ENCODE peak calls at places on chromosomes 1 and 21, in nine cellular contexts. X is AG04450, P is astrocyte of the spinal cord, K is HCT116, S is kidney epithelial cell, G is OCI-LY7, Z is transverse colon, M is heart left ventricle, T is heart right ventricle. F is an unnamed sample.

GRCh38 chr1:168453056-168453455 is 90.7 kb downstream of the XCL2 start:
- DNase-seq in X (no peak), P (no peak), K (no peak), S (no peak), G (no peak), Z (no peak), M (no peak), T (no peak), F (no peak)

GRCh38 chr1:15573477-15573876 is 11.4 kb downstream of the AGMAT start:
- DNase-seq in X (no peak), P (peak), K (no peak), S (no peak), G (no peak), Z (no peak), M (no peak), T (no peak), F (peak)

GRCh38 chr1:179038528-179039281 is 13.0 kb downstream of the FAM20B start:
- DNase-seq in X (no peak), P (no peak), K (no peak), S (no peak), G (peak), Z (no peak), M (no peak), T (no peak), F (peak)

GRCh38 chr1:152328801-152329391 is 3.9 kb upstream of the FLG start:
- DNase-seq in X (no peak), P (peak), K (no peak), S (peak), G (no peak), Z (no peak), M (no peak), T (no peak), F (no peak)

GRCh38 chr1:182253319-182253718 is 138.3 kb downstream of the GLUL start:
- DNase-seq in X (no peak), P (no peak), K (no peak), S (no peak), G (no peak), Z (no peak), M (no peak), T (no peak), F (no peak)

GRCh38 chr1:16212251-16212961 is at the start of gene ARHGEF19:
- DNase-seq in X (no peak), P (no peak), K (no peak), S (no peak), G (no peak), Z (peak), M (no peak), T (no peak), F (no peak)

GRCh38 chr1:42957229-42957879 is 1.3 kb downstream of the SLC2A1 start:
- DNase-seq in X (no peak), P (no peak), K (no peak), S (no peak), G (peak), Z (peak), M (no peak), T (no peak), F (no peak)

GRCh38 chr1:57894315-57894714 is 470.5 kb upstream of the DAB1 start:
- DNase-seq in X (no peak), P (no peak), K (no peak), S (no peak), G (no peak), Z (no peak), M (no peak), T (no peak), F (no peak)

GRCh38 chr1:209659909-209660308 is 7.7 kb upstream of the LAMB3 start:
- DNase-seq in X (no peak), P (no peak), K (no peak), S (no peak), G (no peak), Z (no peak), M (no peak), T (no peak), F (peak)

GRCh38 chr1:233543338-233544255 is 70.3 kb upstream of the KCNK1 start:
- DNase-seq in X (no peak), P (peak), K (peak), S (peak), G (no peak), Z (no peak), M (no peak), T (no peak), F (peak)

GRCh38 chr1:31976401-31976800 is 37.3 kb upstream of the KHDRBS1 start:
- DNase-seq in X (no peak), P (no peak), K (no peak), S (no peak), G (no peak), Z (no peak), M (no peak), T (no peak), F (no peak)

GRCh38 chr1:115170972-115171392 is 81.7 kb upstream of the TSPAN2 start:
- DNase-seq in X (no peak), P (peak), K (no peak), S (no peak), G (no peak), Z (no peak), M (no peak), T (no peak), F (no peak)

GRCh38 chr1:7454895-7455784 is 316.0 kb upstream of the VAMP3 start:
- DNase-seq in X (no peak), P (peak), K (no peak), S (no peak), G (no peak), Z (no peak), M (no peak), T (no peak), F (no peak)

GRCh38 chr1:161098161-161099068 is at the start of gene KLHDC9:
- DNase-seq in X (no peak), P (peak), K (peak), S (peak), G (peak), Z (peak), M (peak), T (peak), F (peak)

GRCh38 chr1:66570196-66570595 is 36.2 kb downstream of the SGIP1 start:
- DNase-seq in X (no peak), P (no peak), K (no peak), S (peak), G (no peak), Z (no peak), M (no peak), T (no peak), F (no peak)

GRCh38 chr1:196516373-196516772 is 91.9 kb downstream of the KCNT2 start:
- DNase-seq in X (no peak), P (peak), K (no peak), S (no peak), G (no peak), Z (no peak), M (no peak), T (no peak), F (no peak)

GRCh38 chr1:11413907-11414495 is 65.0 kb upstream of the DISP3 start:
- DNase-seq in X (no peak), P (no peak), K (no peak), S (no peak), G (no peak), Z (no peak), M (no peak), T (no peak), F (no peak)

GRCh38 chr1:10803971-10804820 is 7.8 kb upstream of the CASZ1 start:
- DNase-seq in X (no peak), P (no peak), K (no peak), S (no peak), G (no peak), Z (peak), M (no peak), T (no peak), F (no peak)

GRCh38 chr21:45975017-45975595 is 6.5 kb upstream of the COL6A1 start:
- DNase-seq in X (no peak), P (peak), K (peak), S (no peak), G (no peak), Z (peak), M (peak), T (peak), F (peak)

GRCh38 chr21:34693192-34693810 is 24.5 kb downstream of the CLIC6 start:
- DNase-seq in X (peak), P (peak), K (peak), S (peak), G (peak), Z (peak), M (no peak), T (peak), F (peak)

GRCh38 chr1:188228623-188229022 is 1399.9 kb downstream of the PLA2G4A start:
- DNase-seq in X (no peak), P (no peak), K (no peak), S (no peak), G (no peak), Z (no peak), M (no peak), T (no peak), F (no peak)

GRCh38 chr1:5720484-5720883 is 271.7 kb downstream of the NPHP4 start:
- DNase-seq in X (no peak), P (no peak), K (no peak), S (no peak), G (no peak), Z (no peak), M (no peak), T (no peak), F (no peak)

GRCh38 chr1:15295676-15296075 is 48.7 kb downstream of the FHAD1 start:
- DNase-seq in X (no peak), P (no peak), K (no peak), S (no peak), G (no peak), Z (no peak), M (no peak), T (no peak), F (no peak)

GRCh38 chr1:229884765-229885164 is 182.3 kb upstream of the GALNT2 start:
- DNase-seq in X (no peak), P (no peak), K (no peak), S (no peak), G (no peak), Z (no peak), M (no peak), T (no peak), F (no peak)

DNA sequence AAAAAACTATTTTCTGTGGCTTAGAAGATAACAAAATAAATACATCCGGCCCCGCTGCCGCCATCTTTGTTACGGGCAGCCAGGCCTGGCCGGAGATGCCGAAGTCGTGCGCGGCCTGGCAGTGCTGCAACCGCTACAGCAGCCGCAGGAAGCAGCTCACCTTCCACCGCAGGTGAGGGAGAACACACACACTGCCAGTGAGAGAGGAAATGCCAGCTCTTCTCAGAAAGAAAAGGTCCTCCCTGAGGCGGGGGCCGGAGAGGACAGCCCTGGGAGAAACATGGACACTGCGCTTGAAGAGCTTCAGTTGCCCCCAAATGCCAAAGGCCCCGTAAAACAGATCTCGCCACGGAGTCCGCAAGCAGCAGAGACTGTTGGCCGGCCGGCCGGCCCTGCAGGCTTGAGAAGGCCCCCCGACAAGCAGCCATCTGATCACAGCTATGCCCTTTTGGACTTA is 323.2 kb downstream of the AMY1C start:
- DNase-seq in X (no peak), P (no peak), K (no peak), S (no peak), G (no peak), Z (no peak), M (no peak), T (no peak), F (no peak)
- H3K4me3 ChIP-seq in X (no peak), P (no peak), K (no peak), S (no peak), G (no peak), Z (no peak), M (no peak), T (no peak), F (no peak)

GRCh38 chr1:147665521-147665920 is 4.8 kb downstream of the ACP6 start:
- DNase-seq in X (no peak), P (no peak), K (no peak), S (no peak), G (no peak), Z (no peak), M (no peak), T (no peak), F (no peak)
- TF ChIP-seq CTCF in X (peak), P (peak), K (peak), S (no peak), G (peak), Z (no peak), M (no peak), T (no peak), F (no peak)

GRCh38 chr1:81806432-81806770 is 5.7 kb downstream of the ADGRL2 start:
- DNase-seq in X (no peak), P (no peak), K (no peak), S (no peak), G (no peak), Z (no peak), M (no peak), T (no peak), F (no peak)
- H3K4me3 ChIP-seq in X (no peak), P (no peak), K (no peak), S (no peak), G (no peak), Z (no peak), M (no peak), T (no peak), F (no peak)

DNA sequence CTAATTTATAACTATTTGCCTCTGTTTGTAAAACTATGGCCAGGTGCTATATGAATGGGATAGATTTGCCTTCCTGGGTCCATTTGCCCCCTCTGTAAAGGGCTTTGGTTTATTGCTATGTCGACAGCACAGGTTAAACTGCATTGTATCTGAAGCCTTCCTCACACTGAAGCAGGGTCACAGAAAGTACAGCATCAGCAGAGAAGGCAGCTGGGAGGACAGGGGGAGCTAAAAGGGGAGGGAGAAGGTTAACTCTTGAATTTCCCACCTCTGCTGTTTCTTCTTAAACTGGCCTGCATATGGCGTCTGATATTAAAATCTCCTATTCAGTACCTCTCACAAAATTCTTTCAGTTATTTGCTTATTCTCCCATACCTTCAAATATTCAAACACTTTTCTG is 297.4 kb downstream of the TM2D1 start:
- DNase-seq in X (no peak), P (no peak), K (no peak), S (no peak), G (no peak), Z (no peak), M (no peak), T (no peak), F (no peak)
- TF ChIP-seq CTCF in X (no peak), P (no peak), K (no peak), S (no peak), G (no peak), Z (no peak), M (no peak), T (no peak), F (no peak)

DNA sequence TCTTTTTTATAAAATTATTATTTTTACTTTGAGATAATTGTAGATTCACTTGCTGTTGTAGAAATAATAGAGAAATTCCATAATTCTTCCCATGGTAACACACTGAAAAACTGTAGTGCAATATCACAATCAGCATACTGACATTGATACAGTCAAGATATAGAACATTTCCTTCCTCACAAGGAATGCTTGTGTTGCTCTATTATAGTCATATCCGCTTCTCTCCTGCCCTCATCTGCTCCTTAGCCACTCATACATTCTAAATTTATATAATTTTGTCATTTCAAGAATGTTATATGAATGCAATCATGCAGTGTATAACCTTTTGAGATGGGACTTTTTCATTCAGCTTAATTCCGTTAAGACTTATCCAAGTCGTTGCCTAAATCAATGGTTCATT is 320.2 kb downstream of the BARHL2 start:
- DNase-seq in X (no peak), P (no peak), K (no peak), S (no peak), G (no peak), Z (no peak), M (no peak), T (no peak), F (no peak)
- H3K4me3 ChIP-seq in X (no peak), P (no peak), K (no peak), S (no peak), G (no peak), Z (no peak), M (no peak), T (no peak), F (no peak)

GRCh38 chr1:199545780-199546179 is 481.7 kb upstream of the NR5A2 start:
- DNase-seq in X (no peak), P (no peak), K (peak), S (no peak), G (peak), Z (peak), M (no peak), T (no peak), F (no peak)
- TF ChIP-seq CTCF in X (peak), P (peak), K (peak), S (peak), G (peak), Z (peak), M (no peak), T (no peak), F (peak)

DNA sequence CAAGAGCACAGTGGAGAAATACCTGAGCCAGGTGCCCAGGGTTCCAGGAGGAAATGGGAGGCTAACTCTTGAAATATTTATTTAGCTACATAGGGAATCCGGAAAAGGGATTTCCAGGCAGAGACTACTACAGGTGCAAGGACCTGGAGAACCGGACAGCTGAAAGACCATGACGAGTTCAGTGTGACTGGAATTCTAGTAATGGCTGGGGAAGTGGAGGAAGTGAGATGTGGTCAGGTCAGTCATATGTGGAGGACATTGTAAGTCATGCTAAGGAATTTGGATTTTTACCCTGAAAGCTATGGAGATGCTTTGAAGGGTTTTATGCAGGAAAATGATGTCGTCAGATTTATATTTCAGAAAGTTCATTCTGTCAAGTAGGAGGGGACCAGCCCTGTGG is 1.8 kb downstream of the CAP1 start:
- DNase-seq in X (no peak), P (no peak), K (no peak), S (peak), G (no peak), Z (no peak), M (no peak), T (no peak), F (no peak)
- H3K4me3 ChIP-seq in X (peak), P (peak), K (no peak), S (peak), G (peak), Z (no peak), M (peak), T (peak), F (peak)

GRCh38 chr1:26740023-26740422 is 44.2 kb downstream of the ARID1A start:
- DNase-seq in X (no peak), P (no peak), K (no peak), S (no peak), G (no peak), Z (no peak), M (no peak), T (no peak), F (no peak)
- TF ChIP-seq CTCF in X (no peak), P (no peak), K (no peak), S (no peak), G (no peak), Z (no peak), M (no peak), T (no peak), F (no peak)

DNA sequence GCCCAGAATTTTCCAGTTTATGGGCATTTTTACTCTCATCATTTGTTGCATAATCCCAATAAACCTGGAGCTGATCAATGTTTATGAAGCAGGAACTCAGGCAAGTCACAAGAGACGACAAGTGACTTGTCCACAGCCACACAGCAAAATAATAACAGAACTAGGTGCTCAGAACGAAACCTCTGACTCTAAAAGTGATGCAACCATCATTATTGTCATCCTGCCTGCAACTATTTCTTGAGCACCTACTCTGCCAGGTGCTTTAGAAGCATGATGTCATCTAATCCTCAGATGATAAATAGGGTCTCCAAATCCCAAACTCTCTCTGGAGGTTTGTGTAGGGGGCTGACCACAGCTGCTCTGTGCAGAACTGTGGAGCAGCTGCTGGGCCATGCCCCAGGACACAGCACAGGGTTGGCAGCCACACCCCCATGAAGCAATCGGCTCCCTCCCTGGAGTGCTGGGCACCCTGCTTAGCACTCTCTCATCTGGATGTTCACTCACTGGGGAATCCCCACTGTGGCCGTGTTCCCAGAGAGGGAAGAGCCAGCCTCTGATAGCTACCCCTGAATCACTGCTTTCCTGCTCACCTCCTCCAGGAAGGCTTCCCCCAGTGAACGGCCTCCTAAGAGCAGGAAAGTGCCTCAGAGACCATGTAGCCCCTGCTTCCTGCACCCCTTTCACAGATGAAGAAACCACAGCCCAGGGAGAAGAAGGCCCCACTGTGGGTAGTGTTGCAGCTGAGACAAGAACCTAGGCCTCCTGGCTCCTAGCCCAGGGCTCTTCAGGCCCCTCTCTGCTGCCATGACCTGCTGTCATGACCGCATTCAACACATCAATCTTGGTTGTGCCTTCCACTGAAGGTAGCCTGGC is 2.1 kb downstream of the TTC22 start:
- DNase-seq in X (no peak), P (no peak), K (no peak), S (no peak), G (no peak), Z (peak), M (no peak), T (no peak), F (no peak)
- H3K4me3 ChIP-seq in X (no peak), P (no peak), K (no peak), S (no peak), G (no peak), Z (no peak), M (no peak), T (no peak), F (no peak)

F was measured in fibroblast of villous mesenchyme.